ENCODE peak calls at places on chromosomes 11 and 22, in five cellular contexts. One of them, this sample, is unnamed.
A peak's percentile ranks its signal among the peaks of the same experiment; 100 is the strongest.

GRCh38 chr11:112968988-112969714 is 7.9 kb downstream of the NCAM1 start:
- DNase-seq in neuronal stem cell: no peak
- DNase-seq in mesenchymal stem cell: peak; percentile 47
- DNase-seq in IMR-90: no peak
- DNase-seq in H1: no peak
- DNase-seq in this sample: no peak

GRCh38 chr11:75320046-75320618 is 31.3 kb downstream of the ARRB1 start:
- DNase-seq in neuronal stem cell: no peak
- DNase-seq in mesenchymal stem cell: no peak
- DNase-seq in IMR-90: no peak
- DNase-seq in H1: no peak
- DNase-seq in this sample: no peak

GRCh38 chr11:131206671-131207070 is 163.7 kb upstream of the NTM start:
- DNase-seq in neuronal stem cell: no peak
- DNase-seq in mesenchymal stem cell: no peak
- DNase-seq in IMR-90: no peak
- DNase-seq in H1: no peak
- DNase-seq in this sample: no peak

GRCh38 chr11:95092549-95093324 is 3.1 kb downstream of the ENDOD1 start:
- DNase-seq in neuronal stem cell: no peak
- DNase-seq in mesenchymal stem cell: peak; percentile 86
- DNase-seq in IMR-90: peak; percentile 49
- DNase-seq in H1: no peak
- DNase-seq in this sample: no peak

GRCh38 chr22:43854151-43854785 is 8.0 kb downstream of the SULT4A1 start:
- DNase-seq in neuronal stem cell: no peak
- DNase-seq in mesenchymal stem cell: no peak
- DNase-seq in IMR-90: no peak
- DNase-seq in H1: no peak
- DNase-seq in this sample: peak; percentile 19

GRCh38 chr11:103959279-103959930 is 77.0 kb upstream of the DDI1 start:
- DNase-seq in neuronal stem cell: no peak
- DNase-seq in mesenchymal stem cell: peak; percentile 42
- DNase-seq in IMR-90: peak; percentile 79
- DNase-seq in H1: no peak
- DNase-seq in this sample: no peak

GRCh38 chr22:44698531-44699421 is 3.2 kb upstream of the PRR5 start:
- DNase-seq in neuronal stem cell: peak; percentile 52
- DNase-seq in mesenchymal stem cell: peak; percentile 80
- DNase-seq in IMR-90: peak; percentile 94
- DNase-seq in H1: peak; percentile 67
- DNase-seq in this sample: peak; percentile 75

GRCh38 chr11:128936546-128937275 is 6.0 kb downstream of the TP53AIP1 start:
- DNase-seq in neuronal stem cell: peak; percentile 30
- DNase-seq in mesenchymal stem cell: peak; percentile 24
- DNase-seq in IMR-90: no peak
- DNase-seq in H1: peak; percentile 65
- DNase-seq in this sample: peak; percentile 88

GRCh38 chr22:44483878-44484277 is 14.2 kb downstream of the RTL6 start:
- DNase-seq in neuronal stem cell: no peak
- DNase-seq in mesenchymal stem cell: no peak
- DNase-seq in IMR-90: no peak
- DNase-seq in H1: no peak
- DNase-seq in this sample: no peak

GRCh38 chr11:25453471-25453870 is 878.5 kb upstream of the ANO3 start:
- DNase-seq in neuronal stem cell: no peak
- DNase-seq in mesenchymal stem cell: no peak
- DNase-seq in IMR-90: no peak
- DNase-seq in H1: no peak
- DNase-seq in this sample: no peak

GRCh38 chr11:134470238-134470637 is 58.2 kb upstream of the B3GAT1 start:
- DNase-seq in neuronal stem cell: no peak
- DNase-seq in mesenchymal stem cell: no peak
- DNase-seq in IMR-90: no peak
- DNase-seq in H1: no peak
- DNase-seq in this sample: no peak

GRCh38 chr11:116837231-116838091 is at the start of gene APOA1:
- DNase-seq in neuronal stem cell: peak; percentile 21
- DNase-seq in mesenchymal stem cell: no peak
- DNase-seq in IMR-90: no peak
- DNase-seq in H1: no peak
- DNase-seq in this sample: no peak

GRCh38 chr22:46076651-46077339 is 73.5 kb upstream of the PPARA start:
- DNase-seq in neuronal stem cell: no peak
- DNase-seq in mesenchymal stem cell: no peak
- DNase-seq in IMR-90: peak; percentile 37
- DNase-seq in H1: no peak
- DNase-seq in this sample: no peak

GRCh38 chr11:28833670-28834069 is 725.5 kb downstream of the METTL15 start:
- DNase-seq in neuronal stem cell: no peak
- DNase-seq in mesenchymal stem cell: peak; percentile 82
- DNase-seq in IMR-90: peak; percentile 99
- DNase-seq in H1: no peak
- DNase-seq in this sample: no peak

GRCh38 chr11:94895451-94895850 is 77.9 kb downstream of the CWC15 start:
- DNase-seq in neuronal stem cell: no peak
- DNase-seq in mesenchymal stem cell: peak; percentile 79
- DNase-seq in IMR-90: peak; percentile 80
- DNase-seq in H1: no peak
- DNase-seq in this sample: no peak

GRCh38 chr22:25193130-25193529 is 6.5 kb upstream of the CRYBB3 start:
- DNase-seq in neuronal stem cell: no peak
- DNase-seq in mesenchymal stem cell: no peak
- DNase-seq in IMR-90: no peak
- DNase-seq in H1: no peak
- DNase-seq in this sample: no peak

GRCh38 chr11:89249196-89249595 is 71.5 kb downstream of the TYR start:
- DNase-seq in neuronal stem cell: no peak
- DNase-seq in mesenchymal stem cell: no peak
- DNase-seq in IMR-90: no peak
- DNase-seq in H1: no peak
- DNase-seq in this sample: no peak

GRCh38 chr11:118051611-118052461 is 25.0 kb upstream of the TMPRSS4 start:
- DNase-seq in neuronal stem cell: no peak
- DNase-seq in mesenchymal stem cell: no peak
- DNase-seq in IMR-90: no peak
- DNase-seq in H1: no peak
- DNase-seq in this sample: no peak

GRCh38 chr11:32029721-32030120 is 61.2 kb upstream of the RCN1 start:
- DNase-seq in neuronal stem cell: no peak
- DNase-seq in mesenchymal stem cell: no peak
- DNase-seq in IMR-90: no peak
- DNase-seq in H1: no peak
- DNase-seq in this sample: no peak

GRCh38 chr11:71999360-71999759 is 651 bp downstream of the IL18BP start:
- DNase-seq in neuronal stem cell: no peak
- DNase-seq in mesenchymal stem cell: peak; percentile 65
- DNase-seq in IMR-90: peak; percentile 52
- DNase-seq in H1: no peak
- DNase-seq in this sample: no peak

GRCh38 chr11:19934828-19935259 is 222.2 kb downstream of the NAV2 start:
- DNase-seq in neuronal stem cell: no peak
- DNase-seq in mesenchymal stem cell: peak; percentile 81
- DNase-seq in IMR-90: peak; percentile 89
- DNase-seq in H1: no peak
- DNase-seq in this sample: no peak

GRCh38 chr22:49719046-49719445 is 108.6 kb downstream of the BRD1 start:
- DNase-seq in neuronal stem cell: no peak
- DNase-seq in mesenchymal stem cell: no peak
- DNase-seq in IMR-90: no peak
- DNase-seq in H1: no peak
- DNase-seq in this sample: no peak

GRCh38 chr11:45411221-45411946 is 125.2 kb upstream of the SYT13 start:
- DNase-seq in neuronal stem cell: no peak
- DNase-seq in mesenchymal stem cell: peak; percentile 42
- DNase-seq in IMR-90: peak; percentile 25
- DNase-seq in H1: no peak
- DNase-seq in this sample: peak; percentile 38

GRCh38 chr11:13970986-13971385 is 8.5 kb downstream of the SPON1 start:
- DNase-seq in neuronal stem cell: no peak
- DNase-seq in mesenchymal stem cell: no peak
- DNase-seq in IMR-90: no peak
- DNase-seq in H1: peak; percentile 53
- DNase-seq in this sample: peak; percentile 55

DNA sequence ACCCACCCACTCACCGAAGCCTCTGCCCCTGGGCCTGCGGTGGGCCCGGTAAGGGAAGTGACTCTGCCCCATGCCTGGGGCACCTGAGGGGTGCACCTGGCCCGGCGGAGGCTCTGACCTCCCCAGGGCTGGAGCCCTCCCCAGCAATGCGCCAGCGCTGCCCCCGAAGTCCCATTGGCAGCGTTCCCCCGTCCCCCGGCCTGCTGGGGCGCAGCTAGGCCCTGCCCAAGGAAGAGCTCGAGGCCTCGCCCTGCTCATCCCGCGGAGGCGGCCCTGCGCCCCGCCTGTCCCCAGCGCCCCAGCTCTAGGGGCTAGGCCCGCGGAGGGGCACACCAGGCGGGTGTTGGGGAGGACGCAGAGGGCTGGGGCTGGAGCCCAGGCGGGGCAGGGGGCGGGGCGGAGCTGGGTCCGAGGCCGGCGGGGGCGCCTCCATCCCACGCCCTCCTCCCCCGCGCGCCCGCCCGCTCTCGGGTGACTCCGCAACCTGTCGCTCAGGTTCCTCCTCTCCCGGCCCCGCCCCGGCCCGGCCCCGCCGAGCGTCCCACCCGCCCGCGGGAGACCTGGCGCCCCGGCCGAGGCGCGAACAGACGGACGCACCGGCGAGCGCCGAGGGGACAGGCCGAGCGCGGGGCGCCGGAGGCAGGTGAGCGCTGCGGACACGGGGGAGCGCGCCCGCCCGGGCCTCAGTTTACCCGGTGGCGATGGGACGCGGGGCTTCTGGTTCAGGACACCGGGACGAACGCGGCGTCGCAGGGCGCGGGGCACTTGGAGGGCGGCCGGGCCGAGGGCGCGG is at the start of gene EPS8L2:
- DNase-seq in neuronal stem cell: no peak
- DNase-seq in mesenchymal stem cell: no peak
- DNase-seq in IMR-90: no peak
- DNase-seq in H1: peak; percentile 73
- DNase-seq in this sample: peak; percentile 45
- H3K14ac ChIP-seq in neuronal stem cell: peak within 1 kb of the TSS; percentile 82
- H3K14ac ChIP-seq in mesenchymal stem cell: peak within 1 kb of the TSS; percentile 97
- H3K14ac ChIP-seq in IMR-90: peak within 1 kb of the TSS; percentile 98
- H3K14ac ChIP-seq in H1: peak within 1 kb of the TSS; percentile 55
- H3K14ac ChIP-seq in this sample: no peak within 1 kb of the TSS

GRCh38 chr11:67117667-67118058 is 1.4 kb upstream of the KDM2A start:
- DNase-seq in neuronal stem cell: no peak
- DNase-seq in mesenchymal stem cell: no peak
- DNase-seq in IMR-90: no peak
- DNase-seq in H1: peak; percentile 66
- DNase-seq in this sample: peak; percentile 56
- H2BK15ac ChIP-seq in neuronal stem cell: peak overlapping the region; percentile 89
- H2BK15ac ChIP-seq in mesenchymal stem cell: peak overlapping the region; percentile 99
- H2BK15ac ChIP-seq in IMR-90: no peak overlapping the region
- H2BK15ac ChIP-seq in H1: no peak overlapping the region
- H2BK15ac ChIP-seq in this sample: no peak overlapping the region

GRCh38 chr11:101476186-101476585 is 107.6 kb downstream of the TRPC6 start:
- DNase-seq in neuronal stem cell: no peak
- DNase-seq in mesenchymal stem cell: no peak
- DNase-seq in IMR-90: no peak
- DNase-seq in H1: no peak
- DNase-seq in this sample: no peak
- H4K8ac ChIP-seq in neuronal stem cell: no peak overlapping the region
- H4K8ac ChIP-seq in mesenchymal stem cell: no peak overlapping the region
- H4K8ac ChIP-seq in IMR-90: no peak overlapping the region
- H4K8ac ChIP-seq in H1: no peak overlapping the region
- H4K8ac ChIP-seq in this sample: no peak overlapping the region

GRCh38 chr11:62538470-62539237 is 8.0 kb downstream of the AHNAK start:
- DNase-seq in neuronal stem cell: no peak
- DNase-seq in mesenchymal stem cell: no peak
- DNase-seq in IMR-90: no peak
- DNase-seq in H1: no peak
- DNase-seq in this sample: no peak

GRCh38 chr11:62540804-62541671 is 5.6 kb downstream of the AHNAK start:
- DNase-seq in neuronal stem cell: no peak
- DNase-seq in mesenchymal stem cell: peak; percentile 30
- DNase-seq in IMR-90: peak; percentile 4
- DNase-seq in H1: no peak
- DNase-seq in this sample: no peak

GRCh38 chr11:62542111-62542745 is 4.4 kb downstream of the AHNAK start:
- DNase-seq in neuronal stem cell: no peak
- DNase-seq in mesenchymal stem cell: no peak
- DNase-seq in IMR-90: peak; percentile 23
- DNase-seq in H1: peak; percentile 43
- DNase-seq in this sample: no peak

GRCh38 chr11:62536301-62536957 is 10.2 kb downstream of the AHNAK start:
- DNase-seq in neuronal stem cell: no peak
- DNase-seq in mesenchymal stem cell: no peak
- DNase-seq in IMR-90: no peak
- DNase-seq in H1: no peak
- DNase-seq in this sample: no peak

DNA sequence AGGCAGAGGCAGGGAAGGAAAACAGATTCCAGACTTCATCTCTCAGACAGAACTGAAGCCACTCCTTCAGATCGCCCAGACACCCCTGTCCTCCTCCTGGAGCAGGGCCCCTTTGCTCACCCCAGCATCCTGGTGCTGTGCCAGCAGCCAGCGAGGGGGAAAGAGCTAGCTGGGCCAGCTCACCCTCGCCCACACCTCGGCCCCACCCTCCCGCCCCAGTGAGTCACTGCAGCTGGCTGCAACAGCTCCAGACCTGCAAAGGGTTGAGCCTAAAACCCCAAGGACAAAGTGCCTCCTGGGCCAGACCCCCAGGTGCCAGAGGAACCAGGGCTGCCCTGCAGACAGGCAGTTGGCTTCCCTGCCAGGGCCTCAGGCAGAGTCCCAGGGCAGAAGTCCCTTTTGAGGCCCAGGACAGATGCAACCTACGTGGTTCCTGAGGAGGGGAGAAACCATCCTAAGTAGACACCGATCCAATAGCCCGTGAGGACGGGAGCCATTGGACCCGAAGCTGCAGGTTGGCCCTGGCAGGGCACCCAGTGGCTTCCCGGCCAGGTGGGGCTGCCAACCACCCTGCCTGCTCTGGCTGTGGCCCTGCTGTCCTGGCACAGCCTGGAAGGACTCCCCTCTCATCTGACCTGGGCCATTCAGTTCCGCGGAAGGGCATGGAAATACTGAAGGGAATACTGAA is 7.2 kb downstream of the AHNAK start:
- DNase-seq in neuronal stem cell: no peak
- DNase-seq in mesenchymal stem cell: peak; percentile 77
- DNase-seq in IMR-90: peak; percentile 93
- DNase-seq in H1: peak; percentile 45
- DNase-seq in this sample: no peak
- H3K14ac ChIP-seq in neuronal stem cell: no peak overlapping the region
- H3K14ac ChIP-seq in mesenchymal stem cell: peak overlapping the region; percentile 72
- H3K14ac ChIP-seq in IMR-90: peak overlapping the region; percentile 64
- H3K14ac ChIP-seq in H1: no peak overlapping the region
- H3K14ac ChIP-seq in this sample: no peak overlapping the region

GRCh38 chr11:63916837-63917684 is at the start of gene RCOR2:
- DNase-seq in neuronal stem cell: peak; percentile 83
- DNase-seq in mesenchymal stem cell: peak; percentile 85
- DNase-seq in IMR-90: peak; percentile 80
- DNase-seq in H1: peak; percentile 88
- DNase-seq in this sample: peak; percentile 90
- H2BK15ac ChIP-seq in neuronal stem cell: peak within 1 kb of the TSS; percentile 87
- H2BK15ac ChIP-seq in mesenchymal stem cell: peak within 1 kb of the TSS; percentile 99
- H2BK15ac ChIP-seq in IMR-90: peak within 1 kb of the TSS; percentile 5
- H2BK15ac ChIP-seq in H1: peak within 1 kb of the TSS; percentile 96
- H2BK15ac ChIP-seq in this sample: no peak within 1 kb of the TSS

This sample was measured in H9.